ENCODE peak calls at places on chromosomes 6 and 20, in four cellular contexts. R is activated naive CD8-positive, alpha-beta T cell treated with anti-CD3 and anti-CD28 coated beads for 36 hours; K is CD8-positive, alpha-beta memory T cell; E is HEK293T. J is an unnamed sample.

GRCh38 chr6:136477548-136477947 is 72.7 kb downstream of the MAP7 start:
- DNase-seq in R (no peak), K (no peak), E (no peak), J (no peak)

GRCh38 chr20:953742-954141 is 37.6 kb upstream of the ANGPT4 start:
- DNase-seq in R (no peak), K (no peak), E (no peak), J (no peak)

GRCh38 chr20:47790032-47790965 is 5.0 kb upstream of the SULF2 start:
- DNase-seq in R (no peak), K (no peak), E (no peak), J (no peak)

GRCh38 chr20:62762801-62763368 is 33.4 kb upstream of the MRGBP start:
- DNase-seq in R (no peak), K (no peak), E (no peak), J (no peak)

GRCh38 chr6:64955435-64955848 is 751.6 kb downstream of the EYS start:
- DNase-seq in R (no peak), K (no peak), E (no peak), J (no peak)

GRCh38 chr20:47566269-47566668 is 64.6 kb downstream of the NCOA3 start:
- DNase-seq in R (no peak), K (no peak), E (no peak), J (no peak)

GRCh38 chr20:31517373-31517772 is 3.1 kb downstream of the HM13 start:
- DNase-seq in R (no peak), K (no peak), E (peak; percentile 60), J (peak; percentile 60)

GRCh38 chr6:117601811-117602150 is 530 bp downstream of the GOPC start:
- DNase-seq in R (peak; percentile 23), K (no peak), E (no peak), J (no peak)

GRCh38 chr6:17393335-17394191 is at the start of gene CAP2:
- DNase-seq in R (no peak), K (no peak), E (peak; percentile 74), J (peak; percentile 39)